ENCODE peak calls at places on chromosomes 3 and 15, in four cellular contexts. W, F, G and T are unnamed samples.

GRCh38 chr3:17088602-17089313 is 204.0 kb downstream of the PLCL2 start:
- DNase-seq in W (no peak), F (no peak), G (no peak), T (no peak)

GRCh38 chr3:71103430-71103881 is 480.1 kb downstream of the FOXP1 start:
- DNase-seq in W (peak), F (no peak), G (no peak), T (no peak)

GRCh38 chr3:197942956-197943556 is 6.9 kb upstream of the RPL35A start:
- DNase-seq in W (no peak), F (no peak), G (peak), T (no peak)

GRCh38 chr3:46672349-46672695 is 21.2 kb downstream of the ALS2CL start:
- DNase-seq in W (no peak), F (no peak), G (peak), T (peak)

GRCh38 chr3:133016838-133017309 is 21.3 kb upstream of the TMEM108 start:
- DNase-seq in W (no peak), F (no peak), G (no peak), T (no peak)

GRCh38 chr3:134320749-134321148 is 53.5 kb downstream of the AMOTL2 start:
- DNase-seq in W (no peak), F (no peak), G (no peak), T (peak)

GRCh38 chr3:110550511-110550910 is 521.1 kb upstream of the NECTIN3 start:
- DNase-seq in W (no peak), F (no peak), G (no peak), T (no peak)

GRCh38 chr15:98699591-98700424 is 51.5 kb downstream of the IGF1R start:
- DNase-seq in W (no peak), F (no peak), G (no peak), T (no peak)

GRCh38 chr3:65939841-65940246 is 98.9 kb downstream of the MAGI1 start:
- DNase-seq in W (no peak), F (no peak), G (no peak), T (no peak)

GRCh38 chr3:133843634-133844033 is 38.0 kb downstream of the SRPRB start:
- DNase-seq in W (no peak), F (no peak), G (peak), T (no peak)

GRCh38 chr15:67358812-67359211 is 104.2 kb downstream of the IQCH start:
- DNase-seq in W (peak), F (no peak), G (no peak), T (no peak)

GRCh38 chr3:139283301-139283700 is 60.5 kb upstream of the MRPS22 start:
- DNase-seq in W (no peak), F (no peak), G (no peak), T (no peak)

GRCh38 chr3:176521531-176522175 is 675.6 kb downstream of the TBL1XR1 start:
- DNase-seq in W (no peak), F (no peak), G (no peak), T (no peak)

GRCh38 chr15:45855210-45855906 is 220.5 kb downstream of the SQOR start:
- DNase-seq in W (peak), F (no peak), G (no peak), T (no peak)

GRCh38 chr3:183924543-183924942 is 39.9 kb upstream of the PARL start:
- DNase-seq in W (no peak), F (no peak), G (no peak), T (no peak)

GRCh38 chr3:44019736-44020135 is 221.9 kb upstream of the TOPAZ1 start:
- DNase-seq in W (no peak), F (no peak), G (no peak), T (no peak)

GRCh38 chr3:36689560-36689959 is 74.8 kb downstream of the DCLK3 start:
- DNase-seq in W (no peak), F (no peak), G (peak), T (no peak)

GRCh38 chr3:86982883-86983282 is 8.1 kb downstream of the VGLL3 start:
- DNase-seq in W (no peak), F (no peak), G (no peak), T (no peak)

GRCh38 chr3:23877324-23877980 is 39.3 kb downstream of the NKIRAS1 start:
- DNase-seq in W (peak), F (no peak), G (no peak), T (no peak)

GRCh38 chr3:130759692-130760338 is 13.2 kb upstream of the PIK3R4 start:
- DNase-seq in W (peak), F (no peak), G (peak), T (no peak)

GRCh38 chr3:77038928-77039605 is 832 bp upstream of the ROBO2 start:
- DNase-seq in W (no peak), F (no peak), G (no peak), T (peak)

GRCh38 chr3:77039606-77040553 is at the start of gene ROBO2:
- DNase-seq in W (no peak), F (no peak), G (peak), T (peak)

GRCh38 chr3:77041156-77041696 is 1.3 kb downstream of the ROBO2 start:
- DNase-seq in W (no peak), F (no peak), G (no peak), T (no peak)

GRCh38 chr3:77041756-77042155 is 1.9 kb downstream of the ROBO2 start:
- DNase-seq in W (no peak), F (no peak), G (no peak), T (no peak)

GRCh38 chr3:77038468-77038927 is 1.4 kb upstream of the ROBO2 start:
- DNase-seq in W (peak), F (no peak), G (peak), T (peak)
- TF ChIP-seq CTCF in W (peak), F (peak), G (peak), T (peak)

GRCh38 chr3:174242311-174243041 is 616.7 kb upstream of the NAALADL2 start:
- DNase-seq in W (no peak), F (no peak), G (no peak), T (no peak)
- TF ChIP-seq RFX5 in W (no peak), F (no peak), G (no peak), T (no peak)

GRCh38 chr3:122255757-122256439 is 69.2 kb upstream of the CSTA start:
- DNase-seq in W (peak), F (no peak), G (no peak), T (no peak)

GRCh38 chr3:122263058-122263457 is 62.0 kb upstream of the CSTA start:
- DNase-seq in W (no peak), F (no peak), G (no peak), T (peak)

GRCh38 chr3:122260206-122260605 is 64.8 kb upstream of the CSTA start:
- DNase-seq in W (no peak), F (no peak), G (no peak), T (no peak)

GRCh38 chr3:122257951-122258350 is 67.1 kb upstream of the CSTA start:
- DNase-seq in W (no peak), F (no peak), G (no peak), T (no peak)

GRCh38 chr3:122258757-122259371 is 66.2 kb upstream of the CSTA start:
- DNase-seq in W (peak), F (peak), G (peak), T (peak)
- TF ChIP-seq EZH2 in W (no peak), F (no peak), G (no peak), T (no peak)

GRCh38 chr3:58043933-58044332 is 35.7 kb downstream of the FLNB start:
- DNase-seq in W (no peak), F (no peak), G (no peak), T (no peak)
- TF ChIP-seq CTCF in W (no peak), F (no peak), G (no peak), T (no peak)